ENCODE peak calls at places on chromosome 19, in seven cellular contexts. U, B, R, Y, T, J and L are unnamed samples.

GRCh38 chr19:47274071-47274890 is at the start of gene INAFM1:
- DNase-seq in U (peak; percentile 97), B (peak; percentile 98), R (peak; percentile 98), Y (peak; percentile 96), T (no peak), J (peak; percentile 98), L (peak; percentile 91)

GRCh38 chr19:41541990-41542584 is 33.9 kb upstream of the CEACAM21 start:
- DNase-seq in U (peak; percentile 55), B (peak; percentile 44), R (no peak), Y (peak; percentile 51), T (no peak), J (peak; percentile 52), L (peak; percentile 53)

GRCh38 chr19:53019684-53020083 is 6.0 kb downstream of the ERVV-1 start:
- DNase-seq in U (peak; percentile 86), B (no peak), R (no peak), Y (peak; percentile 38), T (peak; percentile 76), J (no peak), L (peak; percentile 9)

GRCh38 chr19:8575467-8575997 is 1.7 kb downstream of the MYO1F start:
- DNase-seq in U (peak; percentile 69), B (no peak), R (no peak), Y (no peak), T (no peak), J (no peak), L (no peak)

GRCh38 chr19:55632463-55632834 is 8.1 kb upstream of the ZNF784 start:
- DNase-seq in U (peak; percentile 87), B (peak; percentile 93), R (peak; percentile 90), Y (peak; percentile 96), T (peak; percentile 94), J (peak; percentile 85), L (peak; percentile 96)

GRCh38 chr19:52566588-52566987 is 3.5 kb upstream of the ZNF701 start:
- DNase-seq in U (no peak), B (no peak), R (no peak), Y (no peak), T (no peak), J (no peak), L (peak; percentile 89)

GRCh38 chr19:5539431-5539833 is 28.3 kb downstream of the TINCR start:
- DNase-seq in U (peak; percentile 72), B (no peak), R (no peak), Y (peak; percentile 90), T (no peak), J (peak; percentile 47), L (no peak)

GRCh38 chr19:47389150-47389556 is 30.2 kb downstream of the MEIS3 start:
- DNase-seq in U (no peak), B (no peak), R (no peak), Y (no peak), T (no peak), J (no peak), L (peak; percentile 21)

GRCh38 chr19:16161848-16162247 is 11.5 kb downstream of the CIB3 start:
- DNase-seq in U (no peak), B (no peak), R (no peak), Y (no peak), T (no peak), J (no peak), L (no peak)

GRCh38 chr19:33559996-33560395 is 38.4 kb upstream of the PEPD start:
- DNase-seq in U (no peak), B (no peak), R (no peak), Y (no peak), T (no peak), J (no peak), L (no peak)

GRCh38 chr19:55146078-55146647 is 2.8 kb downstream of the TNNT1 start:
- DNase-seq in U (peak; percentile 72), B (peak; percentile 73), R (no peak), Y (no peak), T (no peak), J (no peak), L (no peak)

GRCh38 chr19:29266001-29266400 is 53.0 kb upstream of the UQCRFS1 start:
- DNase-seq in U (peak; percentile 15), B (no peak), R (no peak), Y (no peak), T (no peak), J (no peak), L (no peak)

GRCh38 chr19:15297416-15298224 is 34.7 kb downstream of the BRD4 start:
- DNase-seq in U (no peak), B (peak; percentile 91), R (no peak), Y (no peak), T (no peak), J (no peak), L (peak; percentile 60)

GRCh38 chr19:46721269-46722003 is 4.5 kb upstream of the PRKD2 start:
- DNase-seq in U (peak; percentile 56), B (peak; percentile 41), R (no peak), Y (no peak), T (no peak), J (no peak), L (no peak)

GRCh38 chr19:31567776-31568175 is 218.5 kb upstream of the TSHZ3 start:
- DNase-seq in U (no peak), B (no peak), R (no peak), Y (no peak), T (no peak), J (no peak), L (no peak)

GRCh38 chr19:5147971-5148793 is 179.3 kb downstream of the KDM4B start:
- DNase-seq in U (no peak), B (no peak), R (no peak), Y (no peak), T (no peak), J (no peak), L (peak; percentile 91)

GRCh38 chr19:23810496-23810895 is 51.8 kb upstream of the ZNF681 start:
- DNase-seq in U (no peak), B (no peak), R (no peak), Y (no peak), T (no peak), J (no peak), L (peak; percentile 45)

GRCh38 chr19:46404039-46404883 is 9.1 kb downstream of the CCDC8 start:
- DNase-seq in U (peak; percentile 83), B (peak; percentile 81), R (peak; percentile 80), Y (peak; percentile 76), T (no peak), J (peak; percentile 48), L (peak; percentile 65)

GRCh38 chr19:21269813-21270212 is 59.4 kb downstream of the ZNF708 start:
- DNase-seq in U (no peak), B (no peak), R (no peak), Y (no peak), T (no peak), J (no peak), L (no peak)

GRCh38 chr19:47618771-47619170 is 9.8 kb downstream of the BICRA start:
- DNase-seq in U (no peak), B (no peak), R (no peak), Y (no peak), T (no peak), J (peak; percentile 70), L (no peak)

GRCh38 chr19:28985201-28985600 is 227.8 kb downstream of the UQCRFS1 start:
- DNase-seq in U (no peak), B (no peak), R (no peak), Y (no peak), T (no peak), J (no peak), L (no peak)

GRCh38 chr19:11361771-11362731 is 6.8 kb downstream of the PLPPR2 start:
- DNase-seq in U (peak; percentile 90), B (no peak), R (no peak), Y (no peak), T (no peak), J (no peak), L (no peak)

GRCh38 chr19:2550431-2551171 is 74.7 kb downstream of the GADD45B start:
- DNase-seq in U (peak; percentile 47), B (no peak), R (no peak), Y (no peak), T (no peak), J (peak; percentile 21), L (no peak)

GRCh38 chr19:49497047-49497789 is 984 bp downstream of the RPS11 start:
- DNase-seq in U (peak; percentile 54), B (no peak), R (no peak), Y (peak; percentile 63), T (no peak), J (peak; percentile 63), L (peak; percentile 55)

GRCh38 chr19:48695743-48696352 is at the start of gene FUT2:
- DNase-seq in U (peak; percentile 85), B (peak; percentile 91), R (peak; percentile 88), Y (no peak), T (no peak), J (no peak), L (no peak)

GRCh38 chr19:44729516-44730033 is 18.9 kb upstream of the BCL3 start:
- DNase-seq in U (no peak), B (no peak), R (no peak), Y (no peak), T (no peak), J (no peak), L (no peak)

GRCh38 chr19:1774999-1775772 is 21.9 kb downstream of the ONECUT3 start:
- DNase-seq in U (peak; percentile 93), B (no peak), R (no peak), Y (no peak), T (no peak), J (no peak), L (peak; percentile 24)

GRCh38 chr19:52992109-52993004 is 21.4 kb upstream of the ERVV-1 start:
- DNase-seq in U (peak; percentile 46), B (no peak), R (peak; percentile 20), Y (peak; percentile 13), T (no peak), J (peak; percentile 10), L (no peak)

GRCh38 chr19:48713041-48713863 is 6.3 kb downstream of the MAMSTR start:
- DNase-seq in U (peak; percentile 83), B (peak; percentile 64), R (no peak), Y (no peak), T (no peak), J (no peak), L (peak; percentile 45)

GRCh38 chr19:38710416-38710702 is 33.9 kb downstream of the CAPN12 start:
- DNase-seq in U (no peak), B (no peak), R (no peak), Y (no peak), T (no peak), J (no peak), L (no peak)
- H3K4me1 ChIP-seq in U (no peaks in the 10 kb centered on the region), B (no peaks in the 10 kb centered on the region), R (peaks cover 23% of the 10 kb centered on the region), Y (no peaks in the 10 kb centered on the region), T (no peaks in the 10 kb centered on the region), J (peaks cover 100% of the 10 kb centered on the region), L (peaks cover 23% of the 10 kb centered on the region)

GRCh38 chr19:40282920-40283319 is 2.2 kb downstream of the AKT2 start:
- DNase-seq in U (no peak), B (no peak), R (no peak), Y (no peak), T (no peak), J (no peak), L (no peak)
- H3K4me1 ChIP-seq in U (no peaks in the 10 kb centered on the region), B (peaks cover 8% of the 10 kb centered on the region), R (peaks cover 24% of the 10 kb centered on the region), Y (peaks cover 29% of the 10 kb centered on the region), T (peaks cover 4% of the 10 kb centered on the region), J (peaks cover 77% of the 10 kb centered on the region), L (peaks cover 19% of the 10 kb centered on the region)

GRCh38 chr19:19459707-19460251 is 54.3 kb downstream of the GATAD2A start:
- DNase-seq in U (no peak), B (no peak), R (no peak), Y (no peak), T (no peak), J (peak; percentile 58), L (peak; percentile 24)
- H3K4me1 ChIP-seq in U (peaks cover 20% of the 10 kb centered on the region), B (peaks cover 44% of the 10 kb centered on the region), R (peaks cover 35% of the 10 kb centered on the region), Y (peaks cover 51% of the 10 kb centered on the region), T (peaks cover 27% of the 10 kb centered on the region), J (peaks cover 72% of the 10 kb centered on the region), L (peaks cover 58% of the 10 kb centered on the region)

GRCh38 chr19:18477974-18478373 is 40.0 kb upstream of the ISYNA1 start:
- DNase-seq in U (no peak), B (no peak), R (no peak), Y (no peak), T (no peak), J (no peak), L (no peak)
- H3K4me1 ChIP-seq in U (no peaks in the 10 kb centered on the region), B (no peaks in the 10 kb centered on the region), R (peaks cover 10% of the 10 kb centered on the region), Y (peaks cover 7% of the 10 kb centered on the region), T (no peaks in the 10 kb centered on the region), J (peaks cover 64% of the 10 kb centered on the region), L (peaks cover 18% of the 10 kb centered on the region)